ENCODE peak calls at places on chromosomes 5 and 9, in seven cellular contexts. One of them, this sample, is unnamed.

GRCh38 chr5:118611332-118611945 is 376.9 kb downstream of the DTWD2 start:
- DNase-seq in HepG2: peak
- DNase-seq in K562: peak
- DNase-seq in endothelial cell of umbilical vein: no peak
- DNase-seq in H1: no peak
- DNase-seq in HCT116: peak
- DNase-seq in GM12878: no peak
- DNase-seq in this sample: no peak

GRCh38 chr9:93600504-93600903 is 24.1 kb downstream of the PHF2 start:
- DNase-seq in HepG2: no peak
- DNase-seq in K562: no peak
- DNase-seq in endothelial cell of umbilical vein: no peak
- DNase-seq in H1: no peak
- DNase-seq in HCT116: no peak
- DNase-seq in GM12878: no peak
- DNase-seq in this sample: no peak

GRCh38 chr5:80502795-80503194 is 14.9 kb downstream of the FAM151B start:
- DNase-seq in HepG2: no peak
- DNase-seq in K562: no peak
- DNase-seq in endothelial cell of umbilical vein: no peak
- DNase-seq in H1: no peak
- DNase-seq in HCT116: no peak
- DNase-seq in GM12878: no peak
- DNase-seq in this sample: peak

GRCh38 chr5:154610321-154611154 is 132.5 kb upstream of the HAND1 start:
- DNase-seq in HepG2: peak
- DNase-seq in K562: peak
- DNase-seq in endothelial cell of umbilical vein: peak
- DNase-seq in H1: peak
- DNase-seq in HCT116: peak
- DNase-seq in GM12878: peak
- DNase-seq in this sample: no peak

GRCh38 chr5:100550531-100551036 is 15.4 kb downstream of the FAM174A start:
- DNase-seq in HepG2: no peak
- DNase-seq in K562: no peak
- DNase-seq in endothelial cell of umbilical vein: no peak
- DNase-seq in H1: no peak
- DNase-seq in HCT116: no peak
- DNase-seq in GM12878: peak
- DNase-seq in this sample: no peak

GRCh38 chr9:1042466-1042865 is 7.7 kb upstream of the DMRT2 start:
- DNase-seq in HepG2: no peak
- DNase-seq in K562: no peak
- DNase-seq in endothelial cell of umbilical vein: no peak
- DNase-seq in H1: no peak
- DNase-seq in HCT116: no peak
- DNase-seq in GM12878: no peak
- DNase-seq in this sample: no peak

GRCh38 chr9:131629827-131630205 is 84.5 kb downstream of the PRRT1B start:
- DNase-seq in HepG2: no peak
- DNase-seq in K562: no peak
- DNase-seq in endothelial cell of umbilical vein: no peak
- DNase-seq in H1: no peak
- DNase-seq in HCT116: no peak
- DNase-seq in GM12878: no peak
- DNase-seq in this sample: no peak

GRCh38 chr5:64569880-64570279 is 64.1 kb downstream of the RGS7BP start:
- DNase-seq in HepG2: no peak
- DNase-seq in K562: no peak
- DNase-seq in endothelial cell of umbilical vein: no peak
- DNase-seq in H1: no peak
- DNase-seq in HCT116: no peak
- DNase-seq in GM12878: no peak
- DNase-seq in this sample: no peak

GRCh38 chr9:19028835-19029451 is 4.1 kb downstream of the SAXO1 start:
- DNase-seq in HepG2: peak
- DNase-seq in K562: peak
- DNase-seq in endothelial cell of umbilical vein: peak
- DNase-seq in H1: no peak
- DNase-seq in HCT116: peak
- DNase-seq in GM12878: no peak
- DNase-seq in this sample: no peak

GRCh38 chr9:15357050-15357653 is 50.1 kb upstream of the TTC39B start:
- DNase-seq in HepG2: peak
- DNase-seq in K562: peak
- DNase-seq in endothelial cell of umbilical vein: no peak
- DNase-seq in H1: no peak
- DNase-seq in HCT116: no peak
- DNase-seq in GM12878: no peak
- DNase-seq in this sample: no peak

GRCh38 chr9:3775968-3776367 is 250.2 kb upstream of the RFX3 start:
- DNase-seq in HepG2: no peak
- DNase-seq in K562: no peak
- DNase-seq in endothelial cell of umbilical vein: no peak
- DNase-seq in H1: no peak
- DNase-seq in HCT116: no peak
- DNase-seq in GM12878: no peak
- DNase-seq in this sample: no peak

GRCh38 chr5:142104491-142104890 is 4.1 kb upstream of the NDFIP1 start:
- DNase-seq in HepG2: no peak
- DNase-seq in K562: no peak
- DNase-seq in endothelial cell of umbilical vein: no peak
- DNase-seq in H1: no peak
- DNase-seq in HCT116: no peak
- DNase-seq in GM12878: no peak
- DNase-seq in this sample: no peak

GRCh38 chr5:112116372-112116771 is 302.7 kb downstream of the EPB41L4A start:
- DNase-seq in HepG2: no peak
- DNase-seq in K562: no peak
- DNase-seq in endothelial cell of umbilical vein: no peak
- DNase-seq in H1: no peak
- DNase-seq in HCT116: no peak
- DNase-seq in GM12878: peak
- DNase-seq in this sample: no peak

GRCh38 chr5:6246820-6247437 is 131.4 kb downstream of the MED10 start:
- DNase-seq in HepG2: no peak
- DNase-seq in K562: no peak
- DNase-seq in endothelial cell of umbilical vein: no peak
- DNase-seq in H1: no peak
- DNase-seq in HCT116: no peak
- DNase-seq in GM12878: peak
- DNase-seq in this sample: no peak

GRCh38 chr5:66443462-66444130 is 152.6 kb upstream of the MAST4 start:
- DNase-seq in HepG2: no peak
- DNase-seq in K562: no peak
- DNase-seq in endothelial cell of umbilical vein: peak
- DNase-seq in H1: no peak
- DNase-seq in HCT116: no peak
- DNase-seq in GM12878: no peak
- DNase-seq in this sample: no peak

GRCh38 chr5:143245929-143246561 is 157.4 kb downstream of the NR3C1 start:
- DNase-seq in HepG2: peak
- DNase-seq in K562: peak
- DNase-seq in endothelial cell of umbilical vein: peak
- DNase-seq in H1: no peak
- DNase-seq in HCT116: peak
- DNase-seq in GM12878: no peak
- DNase-seq in this sample: no peak

GRCh38 chr9:121721770-121722169 is 70.3 kb downstream of the DAB2IP start:
- DNase-seq in HepG2: no peak
- DNase-seq in K562: no peak
- DNase-seq in endothelial cell of umbilical vein: no peak
- DNase-seq in H1: no peak
- DNase-seq in HCT116: no peak
- DNase-seq in GM12878: no peak
- DNase-seq in this sample: no peak

GRCh38 chr5:157977957-157978505 is 119.1 kb upstream of the CLINT1 start:
- DNase-seq in HepG2: no peak
- DNase-seq in K562: no peak
- DNase-seq in endothelial cell of umbilical vein: no peak
- DNase-seq in H1: no peak
- DNase-seq in HCT116: no peak
- DNase-seq in GM12878: no peak
- DNase-seq in this sample: no peak

GRCh38 chr9:26145938-26146337 is 467.7 kb upstream of the TUSC1 start:
- DNase-seq in HepG2: no peak
- DNase-seq in K562: no peak
- DNase-seq in endothelial cell of umbilical vein: no peak
- DNase-seq in H1: no peak
- DNase-seq in HCT116: no peak
- DNase-seq in GM12878: no peak
- DNase-seq in this sample: no peak

GRCh38 chr5:72587909-72588308 is 80.7 kb upstream of the ZNF366 start:
- DNase-seq in HepG2: no peak
- DNase-seq in K562: peak
- DNase-seq in endothelial cell of umbilical vein: peak
- DNase-seq in H1: no peak
- DNase-seq in HCT116: no peak
- DNase-seq in GM12878: no peak
- DNase-seq in this sample: no peak

GRCh38 chr5:88815048-88815789 is 67.8 kb downstream of the MEF2C start:
- DNase-seq in HepG2: no peak
- DNase-seq in K562: no peak
- DNase-seq in endothelial cell of umbilical vein: peak
- DNase-seq in H1: no peak
- DNase-seq in HCT116: no peak
- DNase-seq in GM12878: no peak
- DNase-seq in this sample: no peak
- H3K4me3 ChIP-seq in HepG2: no peak
- H3K4me3 ChIP-seq in K562: no peak
- H3K4me3 ChIP-seq in endothelial cell of umbilical vein: no peak
- H3K4me3 ChIP-seq in H1: no peak
- H3K4me3 ChIP-seq in HCT116: no peak
- H3K4me3 ChIP-seq in GM12878: peak
- H3K4me3 ChIP-seq in this sample: no peak

GRCh38 chr5:67647772-67648171 is 451.2 kb upstream of the CD180 start:
- DNase-seq in HepG2: no peak
- DNase-seq in K562: no peak
- DNase-seq in endothelial cell of umbilical vein: no peak
- DNase-seq in H1: no peak
- DNase-seq in HCT116: no peak
- DNase-seq in GM12878: no peak
- DNase-seq in this sample: no peak

GRCh38 chr5:67643531-67643930 is 446.9 kb upstream of the CD180 start:
- DNase-seq in HepG2: no peak
- DNase-seq in K562: no peak
- DNase-seq in endothelial cell of umbilical vein: no peak
- DNase-seq in H1: no peak
- DNase-seq in HCT116: no peak
- DNase-seq in GM12878: no peak
- DNase-seq in this sample: no peak

GRCh38 chr5:67652212-67652611 is 455.6 kb upstream of the CD180 start:
- DNase-seq in HepG2: no peak
- DNase-seq in K562: no peak
- DNase-seq in endothelial cell of umbilical vein: no peak
- DNase-seq in H1: no peak
- DNase-seq in HCT116: no peak
- DNase-seq in GM12878: peak
- DNase-seq in this sample: no peak

GRCh38 chr5:67644221-67644920 is 447.8 kb upstream of the CD180 start:
- DNase-seq in HepG2: no peak
- DNase-seq in K562: no peak
- DNase-seq in endothelial cell of umbilical vein: no peak
- DNase-seq in H1: no peak
- DNase-seq in HCT116: no peak
- DNase-seq in GM12878: no peak
- DNase-seq in this sample: peak

GRCh38 chr5:67648201-67648671 is 451.6 kb upstream of the CD180 start:
- DNase-seq in HepG2: no peak
- DNase-seq in K562: no peak
- DNase-seq in endothelial cell of umbilical vein: peak
- DNase-seq in H1: no peak
- DNase-seq in HCT116: no peak
- DNase-seq in GM12878: no peak
- DNase-seq in this sample: peak
- TF ChIP-seq POLR2AphosphoS5 in HepG2: no peak
- TF ChIP-seq POLR2AphosphoS5 in K562: no peak
- TF ChIP-seq POLR2AphosphoS5 in endothelial cell of umbilical vein: no peak
- TF ChIP-seq POLR2AphosphoS5 in H1: no peak
- TF ChIP-seq POLR2AphosphoS5 in HCT116: no peak
- TF ChIP-seq POLR2AphosphoS5 in GM12878: no peak
- TF ChIP-seq POLR2AphosphoS5 in this sample: peak

GRCh38 chr9:129598089-129598596 is 22.8 kb downstream of the C9orf50 start:
- DNase-seq in HepG2: no peak
- DNase-seq in K562: no peak
- DNase-seq in endothelial cell of umbilical vein: no peak
- DNase-seq in H1: no peak
- DNase-seq in HCT116: no peak
- DNase-seq in GM12878: no peak
- DNase-seq in this sample: no peak

GRCh38 chr9:129595903-129596540 is 24.9 kb downstream of the C9orf50 start:
- DNase-seq in HepG2: no peak
- DNase-seq in K562: peak
- DNase-seq in endothelial cell of umbilical vein: no peak
- DNase-seq in H1: no peak
- DNase-seq in HCT116: no peak
- DNase-seq in GM12878: no peak
- DNase-seq in this sample: no peak

GRCh38 chr9:129595323-129595741 is 25.6 kb downstream of the C9orf50 start:
- DNase-seq in HepG2: no peak
- DNase-seq in K562: no peak
- DNase-seq in endothelial cell of umbilical vein: no peak
- DNase-seq in H1: no peak
- DNase-seq in HCT116: no peak
- DNase-seq in GM12878: no peak
- DNase-seq in this sample: no peak

GRCh38 chr9:129596541-129597328 is 24.2 kb downstream of the C9orf50 start:
- DNase-seq in HepG2: peak
- DNase-seq in K562: no peak
- DNase-seq in endothelial cell of umbilical vein: no peak
- DNase-seq in H1: no peak
- DNase-seq in HCT116: peak
- DNase-seq in GM12878: no peak
- DNase-seq in this sample: no peak

GRCh38 chr9:129597355-129598088 is 23.4 kb downstream of the C9orf50 start:
- DNase-seq in HepG2: peak
- DNase-seq in K562: no peak
- DNase-seq in endothelial cell of umbilical vein: peak
- DNase-seq in H1: no peak
- DNase-seq in HCT116: peak
- DNase-seq in GM12878: no peak
- DNase-seq in this sample: no peak
- H3K9ac ChIP-seq in HepG2: peak
- H3K9ac ChIP-seq in K562: no peak
- H3K9ac ChIP-seq in endothelial cell of umbilical vein: peak
- H3K9ac ChIP-seq in H1: no peak
- H3K9ac ChIP-seq in HCT116: peak
- H3K9ac ChIP-seq in GM12878: peak
- H3K9ac ChIP-seq in this sample: no peak

GRCh38 chr5:140694276-140694675 is 3.0 kb downstream of the HARS2 start:
- DNase-seq in HepG2: no peak
- DNase-seq in K562: no peak
- DNase-seq in endothelial cell of umbilical vein: no peak
- DNase-seq in H1: no peak
- DNase-seq in HCT116: no peak
- DNase-seq in GM12878: no peak
- DNase-seq in this sample: no peak

GRCh38 chr5:140690941-140691924 is at the start of the genes HARS1 and HARS2:
- DNase-seq in HepG2: peak
- DNase-seq in K562: peak
- DNase-seq in endothelial cell of umbilical vein: peak
- DNase-seq in H1: peak
- DNase-seq in HCT116: peak
- DNase-seq in GM12878: peak
- DNase-seq in this sample: peak

GRCh38 chr5:140690376-140690932 is 716 bp downstream of the HARS1 start:
- DNase-seq in HepG2: no peak
- DNase-seq in K562: no peak
- DNase-seq in endothelial cell of umbilical vein: no peak
- DNase-seq in H1: no peak
- DNase-seq in HCT116: peak
- DNase-seq in GM12878: no peak
- DNase-seq in this sample: no peak
- H3K4me3 ChIP-seq in HepG2: peak
- H3K4me3 ChIP-seq in K562: peak
- H3K4me3 ChIP-seq in endothelial cell of umbilical vein: peak
- H3K4me3 ChIP-seq in H1: peak
- H3K4me3 ChIP-seq in HCT116: peak
- H3K4me3 ChIP-seq in GM12878: peak
- H3K4me3 ChIP-seq in this sample: peak